ENCODE peak calls at places on chromosomes 7 and 10, in seven cellular contexts. One of them, this sample, is unnamed.

GRCh38 chr10:48306870-48307531 is 524 bp downstream of the MAPK8 start:
- DNase-seq in GM04504: peak
- DNase-seq in stimulated activated CD8-positive, alpha-beta memory T cell treated with anti-CD3 and anti-CD28 coated beads, Interleukin-2, amount 100 ng/mL, for 48 hours: peak
- DNase-seq in CD8-positive, alpha-beta memory T cell: peak
- DNase-seq in Peyer's patch: peak
- DNase-seq in activated CD8-positive, alpha-beta T cell treated with anti-CD3 and anti-CD28 coated beads, Interleukin-2, amount 10 ng/mL, durations not matched to agents 7 days and 5 days: peak
- DNase-seq in epithelial cell of esophagus: peak
- DNase-seq in this sample: no peak

GRCh38 chr7:119572132-119572531 is 700.8 kb upstream of the KCND2 start:
- DNase-seq in GM04504: no peak
- DNase-seq in stimulated activated CD8-positive, alpha-beta memory T cell treated with anti-CD3 and anti-CD28 coated beads, Interleukin-2, amount 100 ng/mL, for 48 hours: no peak
- DNase-seq in CD8-positive, alpha-beta memory T cell: no peak
- DNase-seq in Peyer's patch: no peak
- DNase-seq in activated CD8-positive, alpha-beta T cell treated with anti-CD3 and anti-CD28 coated beads, Interleukin-2, amount 10 ng/mL, durations not matched to agents 7 days and 5 days: no peak
- DNase-seq in epithelial cell of esophagus: no peak
- DNase-seq in this sample: no peak

GRCh38 chr7:149720372-149721083 is 52.9 kb downstream of the ZNF467 start:
- DNase-seq in GM04504: no peak
- DNase-seq in stimulated activated CD8-positive, alpha-beta memory T cell treated with anti-CD3 and anti-CD28 coated beads, Interleukin-2, amount 100 ng/mL, for 48 hours: no peak
- DNase-seq in CD8-positive, alpha-beta memory T cell: no peak
- DNase-seq in Peyer's patch: no peak
- DNase-seq in activated CD8-positive, alpha-beta T cell treated with anti-CD3 and anti-CD28 coated beads, Interleukin-2, amount 10 ng/mL, durations not matched to agents 7 days and 5 days: no peak
- DNase-seq in epithelial cell of esophagus: no peak
- DNase-seq in this sample: no peak

GRCh38 chr10:114532226-114532625 is 125.8 kb downstream of the ABLIM1 start:
- DNase-seq in GM04504: no peak
- DNase-seq in stimulated activated CD8-positive, alpha-beta memory T cell treated with anti-CD3 and anti-CD28 coated beads, Interleukin-2, amount 100 ng/mL, for 48 hours: no peak
- DNase-seq in CD8-positive, alpha-beta memory T cell: no peak
- DNase-seq in Peyer's patch: no peak
- DNase-seq in activated CD8-positive, alpha-beta T cell treated with anti-CD3 and anti-CD28 coated beads, Interleukin-2, amount 10 ng/mL, durations not matched to agents 7 days and 5 days: no peak
- DNase-seq in epithelial cell of esophagus: no peak
- DNase-seq in this sample: no peak

GRCh38 chr10:4984971-4985594 is 18.6 kb downstream of the AKR1C2 start:
- DNase-seq in GM04504: no peak
- DNase-seq in stimulated activated CD8-positive, alpha-beta memory T cell treated with anti-CD3 and anti-CD28 coated beads, Interleukin-2, amount 100 ng/mL, for 48 hours: no peak
- DNase-seq in CD8-positive, alpha-beta memory T cell: no peak
- DNase-seq in Peyer's patch: no peak
- DNase-seq in activated CD8-positive, alpha-beta T cell treated with anti-CD3 and anti-CD28 coated beads, Interleukin-2, amount 10 ng/mL, durations not matched to agents 7 days and 5 days: no peak
- DNase-seq in epithelial cell of esophagus: peak
- DNase-seq in this sample: no peak

GRCh38 chr10:84525120-84525806 is 196.9 kb downstream of the CCSER2 start:
- DNase-seq in GM04504: no peak
- DNase-seq in stimulated activated CD8-positive, alpha-beta memory T cell treated with anti-CD3 and anti-CD28 coated beads, Interleukin-2, amount 100 ng/mL, for 48 hours: no peak
- DNase-seq in CD8-positive, alpha-beta memory T cell: no peak
- DNase-seq in Peyer's patch: no peak
- DNase-seq in activated CD8-positive, alpha-beta T cell treated with anti-CD3 and anti-CD28 coated beads, Interleukin-2, amount 10 ng/mL, durations not matched to agents 7 days and 5 days: no peak
- DNase-seq in epithelial cell of esophagus: peak
- DNase-seq in this sample: no peak

GRCh38 chr10:3467052-3467906 is 294.7 kb upstream of the PITRM1 start:
- DNase-seq in GM04504: peak
- DNase-seq in stimulated activated CD8-positive, alpha-beta memory T cell treated with anti-CD3 and anti-CD28 coated beads, Interleukin-2, amount 100 ng/mL, for 48 hours: no peak
- DNase-seq in CD8-positive, alpha-beta memory T cell: no peak
- DNase-seq in Peyer's patch: peak
- DNase-seq in activated CD8-positive, alpha-beta T cell treated with anti-CD3 and anti-CD28 coated beads, Interleukin-2, amount 10 ng/mL, durations not matched to agents 7 days and 5 days: no peak
- DNase-seq in epithelial cell of esophagus: peak
- DNase-seq in this sample: no peak

GRCh38 chr7:37942934-37943610 is 22.6 kb downstream of the EPDR1 start:
- DNase-seq in GM04504: no peak
- DNase-seq in stimulated activated CD8-positive, alpha-beta memory T cell treated with anti-CD3 and anti-CD28 coated beads, Interleukin-2, amount 100 ng/mL, for 48 hours: no peak
- DNase-seq in CD8-positive, alpha-beta memory T cell: no peak
- DNase-seq in Peyer's patch: peak
- DNase-seq in activated CD8-positive, alpha-beta T cell treated with anti-CD3 and anti-CD28 coated beads, Interleukin-2, amount 10 ng/mL, durations not matched to agents 7 days and 5 days: no peak
- DNase-seq in epithelial cell of esophagus: no peak
- DNase-seq in this sample: no peak

GRCh38 chr7:112481833-112482669 is 1.3 kb downstream of the LSMEM1 start:
- DNase-seq in GM04504: peak
- DNase-seq in stimulated activated CD8-positive, alpha-beta memory T cell treated with anti-CD3 and anti-CD28 coated beads, Interleukin-2, amount 100 ng/mL, for 48 hours: no peak
- DNase-seq in CD8-positive, alpha-beta memory T cell: no peak
- DNase-seq in Peyer's patch: no peak
- DNase-seq in activated CD8-positive, alpha-beta T cell treated with anti-CD3 and anti-CD28 coated beads, Interleukin-2, amount 10 ng/mL, durations not matched to agents 7 days and 5 days: no peak
- DNase-seq in epithelial cell of esophagus: peak
- DNase-seq in this sample: no peak

GRCh38 chr7:22663319-22663718 is 63.7 kb upstream of the IL6 start:
- DNase-seq in GM04504: no peak
- DNase-seq in stimulated activated CD8-positive, alpha-beta memory T cell treated with anti-CD3 and anti-CD28 coated beads, Interleukin-2, amount 100 ng/mL, for 48 hours: no peak
- DNase-seq in CD8-positive, alpha-beta memory T cell: no peak
- DNase-seq in Peyer's patch: no peak
- DNase-seq in activated CD8-positive, alpha-beta T cell treated with anti-CD3 and anti-CD28 coated beads, Interleukin-2, amount 10 ng/mL, durations not matched to agents 7 days and 5 days: no peak
- DNase-seq in epithelial cell of esophagus: no peak
- DNase-seq in this sample: no peak

GRCh38 chr10:11776080-11776479 is 33.9 kb downstream of the ECHDC3 start:
- DNase-seq in GM04504: no peak
- DNase-seq in stimulated activated CD8-positive, alpha-beta memory T cell treated with anti-CD3 and anti-CD28 coated beads, Interleukin-2, amount 100 ng/mL, for 48 hours: no peak
- DNase-seq in CD8-positive, alpha-beta memory T cell: no peak
- DNase-seq in Peyer's patch: no peak
- DNase-seq in activated CD8-positive, alpha-beta T cell treated with anti-CD3 and anti-CD28 coated beads, Interleukin-2, amount 10 ng/mL, durations not matched to agents 7 days and 5 days: no peak
- DNase-seq in epithelial cell of esophagus: peak
- DNase-seq in this sample: no peak

GRCh38 chr7:25029075-25029474 is 49.1 kb upstream of the OSBPL3 start:
- DNase-seq in GM04504: no peak
- DNase-seq in stimulated activated CD8-positive, alpha-beta memory T cell treated with anti-CD3 and anti-CD28 coated beads, Interleukin-2, amount 100 ng/mL, for 48 hours: no peak
- DNase-seq in CD8-positive, alpha-beta memory T cell: no peak
- DNase-seq in Peyer's patch: no peak
- DNase-seq in activated CD8-positive, alpha-beta T cell treated with anti-CD3 and anti-CD28 coated beads, Interleukin-2, amount 10 ng/mL, durations not matched to agents 7 days and 5 days: peak
- DNase-seq in epithelial cell of esophagus: no peak
- DNase-seq in this sample: peak

GRCh38 chr10:110918269-110918632 is 729 bp downstream of the BBIP1 start:
- DNase-seq in GM04504: peak
- DNase-seq in stimulated activated CD8-positive, alpha-beta memory T cell treated with anti-CD3 and anti-CD28 coated beads, Interleukin-2, amount 100 ng/mL, for 48 hours: no peak
- DNase-seq in CD8-positive, alpha-beta memory T cell: peak
- DNase-seq in Peyer's patch: peak
- DNase-seq in activated CD8-positive, alpha-beta T cell treated with anti-CD3 and anti-CD28 coated beads, Interleukin-2, amount 10 ng/mL, durations not matched to agents 7 days and 5 days: peak
- DNase-seq in epithelial cell of esophagus: peak
- DNase-seq in this sample: peak

GRCh38 chr10:73969224-73969811 is 28.6 kb upstream of the VCL start:
- DNase-seq in GM04504: no peak
- DNase-seq in stimulated activated CD8-positive, alpha-beta memory T cell treated with anti-CD3 and anti-CD28 coated beads, Interleukin-2, amount 100 ng/mL, for 48 hours: no peak
- DNase-seq in CD8-positive, alpha-beta memory T cell: no peak
- DNase-seq in Peyer's patch: no peak
- DNase-seq in activated CD8-positive, alpha-beta T cell treated with anti-CD3 and anti-CD28 coated beads, Interleukin-2, amount 10 ng/mL, durations not matched to agents 7 days and 5 days: no peak
- DNase-seq in epithelial cell of esophagus: peak
- DNase-seq in this sample: no peak

GRCh38 chr7:258476-259190 is 31.3 kb upstream of the FOXL3 start:
- DNase-seq in GM04504: no peak
- DNase-seq in stimulated activated CD8-positive, alpha-beta memory T cell treated with anti-CD3 and anti-CD28 coated beads, Interleukin-2, amount 100 ng/mL, for 48 hours: no peak
- DNase-seq in CD8-positive, alpha-beta memory T cell: no peak
- DNase-seq in Peyer's patch: no peak
- DNase-seq in activated CD8-positive, alpha-beta T cell treated with anti-CD3 and anti-CD28 coated beads, Interleukin-2, amount 10 ng/mL, durations not matched to agents 7 days and 5 days: no peak
- DNase-seq in epithelial cell of esophagus: no peak
- DNase-seq in this sample: no peak

GRCh38 chr7:49839863-49840262 is 66.4 kb downstream of the VWC2 start:
- DNase-seq in GM04504: no peak
- DNase-seq in stimulated activated CD8-positive, alpha-beta memory T cell treated with anti-CD3 and anti-CD28 coated beads, Interleukin-2, amount 100 ng/mL, for 48 hours: no peak
- DNase-seq in CD8-positive, alpha-beta memory T cell: no peak
- DNase-seq in Peyer's patch: no peak
- DNase-seq in activated CD8-positive, alpha-beta T cell treated with anti-CD3 and anti-CD28 coated beads, Interleukin-2, amount 10 ng/mL, durations not matched to agents 7 days and 5 days: no peak
- DNase-seq in epithelial cell of esophagus: no peak
- DNase-seq in this sample: no peak

GRCh38 chr7:97971120-97971989 is 18.6 kb downstream of the OCM2 start:
- DNase-seq in GM04504: no peak
- DNase-seq in stimulated activated CD8-positive, alpha-beta memory T cell treated with anti-CD3 and anti-CD28 coated beads, Interleukin-2, amount 100 ng/mL, for 48 hours: no peak
- DNase-seq in CD8-positive, alpha-beta memory T cell: no peak
- DNase-seq in Peyer's patch: peak
- DNase-seq in activated CD8-positive, alpha-beta T cell treated with anti-CD3 and anti-CD28 coated beads, Interleukin-2, amount 10 ng/mL, durations not matched to agents 7 days and 5 days: peak
- DNase-seq in epithelial cell of esophagus: peak
- DNase-seq in this sample: peak

GRCh38 chr7:125126376-125126775 is 196.8 kb upstream of the POT1 start:
- DNase-seq in GM04504: no peak
- DNase-seq in stimulated activated CD8-positive, alpha-beta memory T cell treated with anti-CD3 and anti-CD28 coated beads, Interleukin-2, amount 100 ng/mL, for 48 hours: no peak
- DNase-seq in CD8-positive, alpha-beta memory T cell: no peak
- DNase-seq in Peyer's patch: no peak
- DNase-seq in activated CD8-positive, alpha-beta T cell treated with anti-CD3 and anti-CD28 coated beads, Interleukin-2, amount 10 ng/mL, durations not matched to agents 7 days and 5 days: no peak
- DNase-seq in epithelial cell of esophagus: no peak
- DNase-seq in this sample: no peak

GRCh38 chr10:33913194-33913593 is 578.7 kb upstream of the NRP1 start:
- DNase-seq in GM04504: no peak
- DNase-seq in stimulated activated CD8-positive, alpha-beta memory T cell treated with anti-CD3 and anti-CD28 coated beads, Interleukin-2, amount 100 ng/mL, for 48 hours: no peak
- DNase-seq in CD8-positive, alpha-beta memory T cell: no peak
- DNase-seq in Peyer's patch: no peak
- DNase-seq in activated CD8-positive, alpha-beta T cell treated with anti-CD3 and anti-CD28 coated beads, Interleukin-2, amount 10 ng/mL, durations not matched to agents 7 days and 5 days: no peak
- DNase-seq in epithelial cell of esophagus: peak
- DNase-seq in this sample: no peak

This sample was measured in Jurkat, Clone E6-1.